ENCODE peak calls at places on chromosomes 4 and X, in four cellular contexts. One of them, this sample, is unnamed.
A peak's percentile ranks its signal among the peaks of the same experiment; 100 is the strongest.

GRCh38 chr4:41203169-41203568 is 11.2 kb downstream of the APBB2 start:
- DNase-seq in epithelial cell of proximal tubule: no peak
- DNase-seq in nucleus accumbens: no peak
- DNase-seq in HuH-7.5: no peak
- DNase-seq in this sample: no peak

GRCh38 chr4:100462206-100462605 is 55.6 kb downstream of the EMCN start:
- DNase-seq in HuH-7.5: no peak
- DNase-seq in epithelial cell of proximal tubule: no peak
- DNase-seq in nucleus accumbens: no peak
- DNase-seq in this sample: no peak

GRCh38 chr4:148793221-148793620 is 351.0 kb upstream of the NR3C2 start:
- DNase-seq in nucleus accumbens: no peak
- DNase-seq in HuH-7.5: no peak
- DNase-seq in epithelial cell of proximal tubule: no peak
- DNase-seq in this sample: no peak

GRCh38 chrX:125203737-125204578 is 115.7 kb upstream of the TEX13C start:
- DNase-seq in HuH-7.5: no peak
- DNase-seq in epithelial cell of proximal tubule: peak; percentile 41
- DNase-seq in nucleus accumbens: no peak
- DNase-seq in this sample: peak; percentile 23

GRCh38 chr4:41692717-41693345 is 55.7 kb downstream of the PHOX2B start:
- DNase-seq in nucleus accumbens: peak; percentile 9
- DNase-seq in HuH-7.5: no peak
- DNase-seq in epithelial cell of proximal tubule: peak; percentile 6
- DNase-seq in this sample: no peak

GRCh38 chrX:135194684-135195083 is 23.5 kb upstream of the CT55 start:
- DNase-seq in epithelial cell of proximal tubule: no peak
- DNase-seq in nucleus accumbens: no peak
- DNase-seq in HuH-7.5: no peak
- DNase-seq in this sample: no peak

GRCh38 chr4:73870778-73871177 is 1.6 kb downstream of the CXCL1 start:
- DNase-seq in HuH-7.5: no peak
- DNase-seq in nucleus accumbens: no peak
- DNase-seq in epithelial cell of proximal tubule: no peak
- DNase-seq in this sample: no peak

GRCh38 chr4:119020158-119020557 is 115.5 kb upstream of the MYOZ2 start:
- DNase-seq in nucleus accumbens: no peak
- DNase-seq in epithelial cell of proximal tubule: no peak
- DNase-seq in HuH-7.5: no peak
- DNase-seq in this sample: no peak

GRCh38 chr4:74114234-74114633 is 15.2 kb upstream of the CXCL2 start:
- DNase-seq in HuH-7.5: no peak
- DNase-seq in epithelial cell of proximal tubule: no peak
- DNase-seq in nucleus accumbens: no peak
- DNase-seq in this sample: peak; percentile 56

GRCh38 chrX:154819771-154820341 is 14.6 kb upstream of the MPP1 start:
- DNase-seq in nucleus accumbens: no peak
- DNase-seq in epithelial cell of proximal tubule: no peak
- DNase-seq in HuH-7.5: no peak
- DNase-seq in this sample: no peak

GRCh38 chr4:152605641-152606304 is 69.9 kb upstream of the FBXW7 start:
- DNase-seq in HuH-7.5: no peak
- DNase-seq in epithelial cell of proximal tubule: no peak
- DNase-seq in nucleus accumbens: no peak
- DNase-seq in this sample: peak; percentile 42

GRCh38 chr4:10154241-10154640 is 37.6 kb upstream of the WDR1 start:
- DNase-seq in nucleus accumbens: no peak
- DNase-seq in HuH-7.5: no peak
- DNase-seq in epithelial cell of proximal tubule: no peak
- DNase-seq in this sample: no peak

GRCh38 chr4:8383451-8384160 is 56.9 kb downstream of the ACOX3 start:
- DNase-seq in HuH-7.5: no peak
- DNase-seq in epithelial cell of proximal tubule: no peak
- DNase-seq in nucleus accumbens: no peak
- DNase-seq in this sample: no peak

GRCh38 chrX:67568769-67569168 is 24.9 kb downstream of the AR start:
- DNase-seq in HuH-7.5: no peak
- DNase-seq in epithelial cell of proximal tubule: peak; percentile 41
- DNase-seq in nucleus accumbens: no peak
- DNase-seq in this sample: no peak

GRCh38 chrX:19070555-19070994 is 51.7 kb downstream of the ADGRG2 start:
- DNase-seq in HuH-7.5: no peak
- DNase-seq in epithelial cell of proximal tubule: no peak
- DNase-seq in nucleus accumbens: no peak
- DNase-seq in this sample: no peak

GRCh38 chr4:119016636-119017035 is 119.0 kb upstream of the MYOZ2 start:
- DNase-seq in nucleus accumbens: no peak
- DNase-seq in HuH-7.5: no peak
- DNase-seq in epithelial cell of proximal tubule: no peak
- DNase-seq in this sample: no peak

GRCh38 chr4:47486306-47486705 is 1.2 kb downstream of the ATP10D start:
- DNase-seq in epithelial cell of proximal tubule: no peak
- DNase-seq in nucleus accumbens: no peak
- DNase-seq in HuH-7.5: no peak
- DNase-seq in this sample: no peak

GRCh38 chr4:133151301-133151680 is 2.2 kb downstream of the PCDH10 start:
- DNase-seq in HuH-7.5: no peak
- DNase-seq in epithelial cell of proximal tubule: no peak
- DNase-seq in nucleus accumbens: peak; percentile 34
- DNase-seq in this sample: no peak

GRCh38 chrX:49303346-49303745 is at the start of gene GAGE10:
- DNase-seq in epithelial cell of proximal tubule: no peak
- DNase-seq in HuH-7.5: no peak
- DNase-seq in nucleus accumbens: no peak
- DNase-seq in this sample: no peak

GRCh38 chr4:128974203-128974602 is 119.1 kb downstream of the SCLT1 start:
- DNase-seq in nucleus accumbens: no peak
- DNase-seq in HuH-7.5: no peak
- DNase-seq in epithelial cell of proximal tubule: no peak
- DNase-seq in this sample: no peak

GRCh38 chr4:102503301-102503746 is 2.2 kb downstream of the NFKB1 start:
- DNase-seq in HuH-7.5: no peak
- DNase-seq in nucleus accumbens: no peak
- DNase-seq in epithelial cell of proximal tubule: no peak
- DNase-seq in this sample: no peak

GRCh38 chr4:63170923-63171322 is 1238.3 kb downstream of the TECRL start:
- DNase-seq in HuH-7.5: no peak
- DNase-seq in nucleus accumbens: no peak
- DNase-seq in epithelial cell of proximal tubule: no peak
- DNase-seq in this sample: no peak

GRCh38 chr4:138090145-138090917 is 151.8 kb downstream of the SLC7A11 start:
- DNase-seq in epithelial cell of proximal tubule: peak; percentile 27
- DNase-seq in nucleus accumbens: no peak
- DNase-seq in HuH-7.5: peak; percentile 65
- DNase-seq in this sample: peak; percentile 26

GRCh38 chr4:34464196-34464595 is 1780.1 kb downstream of the ARAP2 start:
- DNase-seq in epithelial cell of proximal tubule: no peak
- DNase-seq in nucleus accumbens: no peak
- DNase-seq in HuH-7.5: no peak
- DNase-seq in this sample: no peak

GRCh38 chr4:26871611-26872010 is 11.0 kb downstream of the STIM2 start:
- DNase-seq in HuH-7.5: no peak
- DNase-seq in nucleus accumbens: no peak
- DNase-seq in epithelial cell of proximal tubule: no peak
- DNase-seq in this sample: no peak

GRCh38 chrX:106481341-106481740 is 130.4 kb upstream of the RADX start:
- DNase-seq in HuH-7.5: peak; percentile 6
- DNase-seq in nucleus accumbens: no peak
- DNase-seq in epithelial cell of proximal tubule: peak; percentile 12
- DNase-seq in this sample: peak; percentile 14